ENCODE peak calls at places on chromosomes 5 and 9, in seven cellular contexts. R, O, Z, T, G, F and W are unnamed samples.

GRCh38 chr5:125410501-125411162 is 664.2 kb upstream of the ZNF608 start:
- DNase-seq in G (peak), Z (peak), F (no peak), O (no peak), T (no peak), R (no peak), W (no peak)

GRCh38 chr5:125708583-125708982 is 714.6 kb upstream of the GRAMD2B start:
- DNase-seq in T (no peak), Z (no peak), O (no peak), F (no peak), R (no peak), G (no peak), W (no peak)

GRCh38 chr5:171207256-171207866 is 101.7 kb upstream of the TLX3 start:
- DNase-seq in R (no peak), F (no peak), G (peak), T (no peak), Z (peak), O (no peak), W (no peak)

GRCh38 chr9:114321759-114322158 is 1.1 kb upstream of the ORM1 start:
- DNase-seq in G (no peak), R (no peak), O (no peak), F (no peak), T (no peak), Z (no peak), W (no peak)

GRCh38 chr5:115351356-115352195 is 55.1 kb upstream of the CCDC112 start:
- DNase-seq in F (no peak), Z (peak), O (no peak), R (no peak), T (no peak), G (no peak), W (no peak)

GRCh38 chr5:76403963-76404693 is 1.0 kb downstream of the IQGAP2 start:
- DNase-seq in R (peak), G (peak), Z (peak), T (no peak), F (peak), O (no peak), W (peak)

GRCh38 chr9:121880343-121880742 is 212.8 kb downstream of the TTLL11 start:
- DNase-seq in T (no peak), O (no peak), F (no peak), Z (no peak), G (no peak), R (no peak), W (no peak)

GRCh38 chr5:133664422-133664821 is 52.1 kb upstream of the FSTL4 start:
- DNase-seq in T (no peak), Z (no peak), F (no peak), G (peak), R (no peak), O (no peak), W (no peak)

GRCh38 chr5:57855831-57856230 is 373.2 kb upstream of the ACTBL2 start:
- DNase-seq in R (no peak), G (no peak), F (no peak), T (no peak), Z (no peak), O (no peak), W (no peak)

GRCh38 chr9:137757613-137758029 is 120.0 kb upstream of the CACNA1B start:
- DNase-seq in T (no peak), Z (peak), G (no peak), O (no peak), F (no peak), R (no peak), W (no peak)

GRCh38 chr9:23254404-23255184 is 571.4 kb downstream of the ELAVL2 start:
- DNase-seq in T (no peak), R (no peak), G (no peak), F (no peak), O (no peak), Z (no peak), W (no peak)

GRCh38 chr9:113912816-113913215 is 36.7 kb downstream of the ZNF618 start:
- DNase-seq in T (no peak), Z (no peak), O (no peak), F (no peak), R (no peak), G (peak), W (no peak)

DNA sequence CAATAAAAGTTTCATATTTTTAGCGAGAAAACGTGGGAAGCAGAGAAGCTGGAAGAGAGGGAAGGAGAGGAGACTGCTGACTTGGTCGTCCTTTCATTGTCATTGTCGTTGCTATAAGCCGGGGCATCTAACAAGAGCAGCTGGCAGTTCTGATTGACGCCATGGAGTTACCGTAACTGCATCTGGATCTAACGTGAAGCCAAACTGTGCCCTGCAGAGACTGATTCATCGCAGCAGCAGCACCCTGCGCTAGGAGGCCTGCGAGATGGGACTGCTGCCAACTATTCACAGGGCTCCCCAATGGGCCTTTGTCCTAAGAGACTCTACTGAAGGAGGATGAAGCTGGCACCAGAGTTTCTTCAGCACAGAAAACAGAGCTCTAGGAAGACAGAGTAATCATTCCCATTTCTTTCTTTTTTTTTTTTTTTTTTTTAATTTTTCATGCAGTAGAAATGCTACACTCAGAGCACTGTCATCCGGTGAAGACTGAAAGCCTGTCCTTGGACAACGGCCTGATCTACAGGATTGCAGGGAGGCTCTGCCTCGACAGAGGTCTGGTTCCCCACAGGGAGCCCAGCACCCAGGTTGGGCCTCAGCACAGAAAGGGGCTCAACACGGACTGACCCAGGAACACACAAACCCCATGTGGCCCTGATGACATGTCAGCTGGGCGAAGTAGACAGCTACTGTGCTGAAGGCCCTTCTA is 47.8 kb downstream of the RETREG1 start:
- DNase-seq in O (peak), R (no peak), Z (no peak), T (no peak), G (no peak), F (no peak), W (no peak)
- TF ChIP-seq CTCF in O (no peak), R (no peak), Z (no peak), T (no peak), G (no peak), F (no peak), W (no peak)

DNA sequence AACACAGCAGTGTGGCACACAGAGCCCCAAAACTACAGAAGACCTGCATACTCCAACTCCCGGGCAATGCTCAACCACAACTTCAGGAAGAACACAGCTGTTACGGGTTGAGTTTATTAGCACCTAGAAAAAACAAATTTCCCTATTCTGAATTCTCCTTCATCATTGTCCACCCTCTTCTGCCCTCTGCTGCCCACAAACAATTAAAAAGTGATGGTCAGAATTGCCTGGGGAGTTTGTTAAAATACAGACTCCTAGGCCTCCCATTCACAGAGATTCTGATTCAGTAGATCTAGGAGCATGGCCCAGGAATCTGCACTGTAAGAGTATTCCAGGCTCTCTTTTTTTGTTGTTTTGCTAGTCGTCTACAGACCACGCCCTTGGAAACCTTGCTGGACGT is 310.6 kb downstream of the NDUFS4 start:
- DNase-seq in G (no peak), F (no peak), O (no peak), R (no peak), Z (no peak), T (no peak), W (no peak)
- TF ChIP-seq CTCF in G (peak), F (no peak), O (no peak), R (no peak), Z (no peak), T (no peak), W (no peak)

GRCh38 chr5:112245616-112246015 is 173.5 kb downstream of the EPB41L4A start:
- DNase-seq in R (no peak), F (no peak), T (no peak), G (no peak), Z (no peak), O (no peak), W (no peak)
- TF ChIP-seq CTCF in R (no peak), F (no peak), T (no peak), G (no peak), Z (no peak), O (no peak), W (no peak)

GRCh38 chr5:168291281-168291960 is at the start of gene WWC1:
- DNase-seq in Z (peak), R (peak), T (peak), G (peak), F (peak), O (peak), W (peak)

GRCh38 chr5:168295574-168296201 is 4.2 kb downstream of the WWC1 start:
- DNase-seq in Z (no peak), R (no peak), F (peak), G (peak), O (peak), T (no peak), W (peak)

GRCh38 chr5:168292783-168293696 is 1.6 kb downstream of the WWC1 start:
- DNase-seq in R (no peak), G (no peak), T (peak), F (no peak), Z (no peak), O (no peak), W (no peak)

GRCh38 chr5:168290902-168291280 is 554 bp upstream of the WWC1 start:
- DNase-seq in F (no peak), R (no peak), O (no peak), T (no peak), Z (no peak), G (no peak), W (no peak)

GRCh38 chr5:168291961-168292782 is 727 bp downstream of the WWC1 start:
- DNase-seq in Z (peak), T (no peak), G (peak), R (no peak), F (no peak), O (no peak), W (peak)
- TF ChIP-seq CTCF in Z (peak), T (no peak), G (no peak), R (no peak), F (no peak), O (no peak), W (peak)

GRCh38 chr5:26700759-26701384 is 337.5 kb downstream of the CDH9 start:
- DNase-seq in F (no peak), R (no peak), Z (peak), O (no peak), G (peak), T (no peak), W (peak)
- TF ChIP-seq CTCF in F (peak), R (no peak), Z (peak), O (peak), G (peak), T (no peak), W (peak)

GRCh38 chr9:106649664-106650063 is 213.3 kb upstream of the ZNF462 start:
- DNase-seq in F (no peak), G (no peak), T (no peak), O (no peak), R (no peak), Z (no peak), W (no peak)

GRCh38 chr9:106644661-106645060 is 218.3 kb upstream of the ZNF462 start:
- DNase-seq in G (no peak), T (no peak), R (no peak), Z (no peak), O (no peak), F (no peak), W (no peak)

GRCh38 chr9:106643211-106643930 is 219.6 kb upstream of the ZNF462 start:
- DNase-seq in F (no peak), R (no peak), Z (no peak), O (no peak), T (no peak), G (no peak), W (no peak)

GRCh38 chr9:106653111-106653697 is 209.8 kb upstream of the ZNF462 start:
- DNase-seq in F (no peak), O (no peak), T (no peak), R (no peak), G (no peak), Z (no peak), W (no peak)

DNA sequence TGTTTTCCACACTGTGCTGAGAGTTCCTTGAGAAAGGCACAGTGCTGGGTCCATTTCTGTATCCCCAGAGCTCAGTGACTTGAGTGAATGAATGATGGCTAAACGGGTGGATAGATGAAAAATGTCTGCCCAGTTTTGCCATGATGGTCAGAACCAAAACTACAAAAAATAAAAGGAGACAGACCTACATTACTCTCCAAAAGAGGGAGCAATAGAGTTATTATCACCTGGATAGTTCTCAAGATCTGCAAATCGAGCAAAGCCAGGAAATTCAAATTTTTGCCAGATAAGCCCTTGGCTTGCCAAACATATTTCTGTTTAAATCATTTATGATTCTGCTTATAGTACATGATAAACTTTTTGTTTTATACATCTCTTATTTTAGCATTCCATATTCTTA is 214.2 kb upstream of the ZNF462 start:
- DNase-seq in R (no peak), Z (no peak), F (no peak), G (peak), T (no peak), O (no peak), W (no peak)
- TF ChIP-seq CTCF in R (no peak), Z (no peak), F (no peak), G (peak), T (no peak), O (no peak), W (peak)

DNA sequence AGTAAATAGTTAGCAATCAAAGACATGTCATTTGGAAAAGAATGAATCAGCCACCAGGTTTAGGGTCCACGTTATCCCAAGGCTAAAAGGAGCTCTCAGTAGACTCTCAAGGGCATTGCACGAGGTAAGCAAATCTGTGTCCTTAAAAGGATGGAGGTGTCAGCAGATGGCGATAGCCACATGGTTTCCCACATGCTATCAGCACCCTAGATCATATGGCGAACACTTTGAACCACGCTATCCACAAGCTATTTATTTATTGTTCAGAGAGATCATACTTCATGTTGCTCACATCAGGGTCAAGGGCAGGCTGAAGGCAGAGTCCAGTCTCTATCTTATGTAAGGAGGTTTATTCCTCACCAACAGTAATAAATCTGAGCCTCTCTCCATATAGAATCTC is 43.7 kb downstream of the CDH6 start:
- DNase-seq in R (no peak), F (no peak), G (no peak), T (no peak), Z (peak), O (no peak), W (no peak)
- TF ChIP-seq CTCF in R (no peak), F (no peak), G (no peak), T (no peak), Z (no peak), O (no peak), W (no peak)

GRCh38 chr9:79289856-79290255 is 281.9 kb upstream of the TLE4 start:
- DNase-seq in O (no peak), Z (no peak), F (no peak), T (no peak), R (no peak), G (no peak), W (no peak)
- TF ChIP-seq CTCF in O (no peak), Z (no peak), F (no peak), T (no peak), R (no peak), G (no peak), W (no peak)

GRCh38 chr5:141223112-141223783 is at the start of gene PCDHB14:
- DNase-seq in O (no peak), R (no peak), F (no peak), T (no peak), Z (no peak), G (peak), W (no peak)
- TF ChIP-seq CTCF in O (peak), R (no peak), F (no peak), T (no peak), Z (no peak), G (no peak), W (peak)

DNA sequence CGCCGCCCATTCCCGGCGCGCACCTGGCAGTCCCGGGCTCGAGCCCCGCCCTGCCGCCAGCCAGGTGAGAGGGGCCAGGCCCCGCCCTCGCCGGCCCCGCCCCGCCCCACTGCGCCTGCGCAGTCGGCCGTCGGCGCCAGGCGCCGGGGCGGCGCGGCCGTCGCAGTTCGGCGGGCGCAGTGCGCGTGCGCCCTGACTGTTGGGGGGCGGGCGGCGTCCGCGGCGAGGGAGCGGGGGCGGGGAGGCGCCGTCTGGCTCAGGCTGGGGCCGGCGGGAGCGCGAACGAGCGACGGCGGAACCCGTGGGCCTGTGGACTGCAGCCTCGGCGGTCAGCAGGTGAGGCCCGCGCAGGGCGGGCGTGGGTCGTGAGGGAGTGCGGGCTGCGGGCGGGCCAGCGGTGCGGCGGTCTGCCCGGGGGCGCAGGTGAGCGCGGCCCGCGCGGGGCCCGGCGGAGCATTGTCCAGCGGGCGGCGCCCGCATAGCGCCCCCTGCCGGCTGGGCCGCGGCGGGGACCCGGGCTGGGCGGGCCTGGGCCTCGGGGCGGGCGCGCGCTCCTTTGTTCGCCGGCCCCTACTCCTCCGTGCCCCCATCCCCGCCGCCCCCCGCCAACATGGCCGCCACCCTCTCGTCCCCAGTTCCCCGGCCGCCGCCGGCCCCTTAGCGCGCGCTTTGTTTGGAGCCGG is at the start of gene SPIN1:
- DNase-seq in O (peak), F (peak), R (peak), T (peak), Z (peak), G (peak), W (peak)
- TF ChIP-seq CTCF in O (no peak), F (no peak), R (no peak), T (peak), Z (peak), G (peak), W (peak)